ENCODE peak calls at places on chromosomes 4 and X, in seven cellular contexts. W, K, A, C, T, V and M are unnamed samples.

GRCh38 chr4:92172203-92172602 is 131.6 kb upstream of the GRID2 start:
- DNase-seq in C (no peak), K (no peak), A (no peak), V (no peak), T (no peak), W (no peak), M (no peak)

GRCh38 chrX:37871626-37872302 is 24.4 kb upstream of the DYNLT3 start:
- DNase-seq in A (no peak), C (no peak), W (no peak), T (peak), K (no peak), V (peak), M (no peak)

GRCh38 chrX:136710324-136710951 is 62.5 kb downstream of the CD40LG start:
- DNase-seq in C (no peak), A (no peak), V (peak), T (no peak), K (no peak), W (no peak), M (no peak)

GRCh38 chrX:94524867-94525266 is 850.9 kb downstream of the FAM133A start:
- DNase-seq in V (no peak), K (no peak), A (no peak), W (no peak), T (peak), C (no peak), M (no peak)

GRCh38 chr4:112897548-112897947 is 151.9 kb upstream of the ANK2 start:
- DNase-seq in K (no peak), V (peak), C (no peak), W (no peak), T (peak), A (no peak), M (no peak)

GRCh38 chrX:141415889-141416288 is 168.6 kb downstream of the SPANXA1 start:
- DNase-seq in C (no peak), T (no peak), V (no peak), W (no peak), A (no peak), K (no peak), M (no peak)

GRCh38 chr4:158871050-158871724 is 102.4 kb downstream of the FNIP2 start:
- DNase-seq in K (no peak), A (no peak), V (no peak), C (no peak), T (no peak), W (no peak), M (no peak)

GRCh38 chr4:12692815-12693214 is 791.3 kb downstream of the RAB28 start:
- DNase-seq in C (no peak), V (no peak), A (no peak), K (no peak), W (no peak), T (no peak), M (no peak)

GRCh38 chrX:146144090-146144489 is 326.5 kb downstream of the SLITRK2 start:
- DNase-seq in A (no peak), K (no peak), W (no peak), V (no peak), C (no peak), T (no peak), M (no peak)

GRCh38 chr4:102687982-102688433 is 72.8 kb downstream of the MANBA start:
- DNase-seq in C (no peak), K (no peak), A (no peak), W (no peak), T (no peak), V (no peak), M (no peak)

GRCh38 chr4:76195326-76195725 is 18.3 kb downstream of the SCARB2 start:
- DNase-seq in T (no peak), W (no peak), V (no peak), K (no peak), A (no peak), C (no peak), M (peak)

GRCh38 chrX:110600745-110601310 is 194.8 kb downstream of the CHRDL1 start:
- DNase-seq in V (no peak), A (no peak), C (no peak), K (no peak), T (no peak), W (no peak), M (no peak)

GRCh38 chrX:39973810-39974209 is 123.9 kb downstream of the BCOR start:
- DNase-seq in A (no peak), W (no peak), K (no peak), V (no peak), C (no peak), T (no peak), M (no peak)

GRCh38 chr4:38612996-38613395 is 51.0 kb upstream of the KLF3 start:
- DNase-seq in V (peak), W (no peak), C (no peak), T (no peak), A (no peak), K (no peak), M (peak)

GRCh38 chr4:5611656-5612187 is 96.6 kb downstream of the EVC2 start:
- DNase-seq in V (peak), K (no peak), W (no peak), A (no peak), T (peak), C (no peak), M (no peak)

GRCh38 chrX:18449271-18449670 is 23.9 kb downstream of the CDKL5 start:
- DNase-seq in A (no peak), V (no peak), T (no peak), C (no peak), W (no peak), K (no peak), M (no peak)

GRCh38 chrX:148135738-148136137 is 154.6 kb downstream of the FMR1NB start:
- DNase-seq in T (no peak), C (no peak), W (no peak), K (no peak), V (peak), A (no peak), M (no peak)

GRCh38 chrX:53265771-53266170 is 15.6 kb downstream of the IQSEC2 start:
- DNase-seq in A (no peak), W (no peak), T (no peak), K (no peak), C (no peak), V (no peak), M (no peak)

GRCh38 chrX:54444752-54445151 is 4.5 kb downstream of the TSR2 start:
- DNase-seq in C (no peak), A (no peak), V (no peak), K (no peak), T (no peak), W (no peak), M (no peak)

GRCh38 chrX:76148753-76149152 is 24.1 kb upstream of the PBDC1 start:
- DNase-seq in C (peak), V (peak), K (peak), T (peak), A (peak), W (peak), M (no peak)

GRCh38 chr4:74948279-74948678 is 15.4 kb downstream of the PARM1 start:
- DNase-seq in C (no peak), A (no peak), W (peak), T (no peak), K (no peak), V (no peak), M (no peak)

GRCh38 chr4:154349829-154350228 is 141.8 kb downstream of the DCHS2 start:
- DNase-seq in T (peak), W (no peak), V (no peak), A (no peak), C (no peak), K (no peak), M (no peak)

GRCh38 chr4:160136021-160136420 is 1033.1 kb downstream of the RAPGEF2 start:
- DNase-seq in K (no peak), V (no peak), W (no peak), T (no peak), A (no peak), C (no peak), M (no peak)

GRCh38 chr4:128483041-128483440 is 195.4 kb upstream of the PGRMC2 start:
- DNase-seq in T (no peak), K (no peak), C (no peak), W (no peak), A (no peak), V (no peak), M (no peak)

GRCh38 chr4:139599594-139600374 is 43.8 kb upstream of the SETD7 start:
- DNase-seq in A (no peak), W (no peak), K (no peak), T (no peak), C (no peak), V (peak), M (no peak)

GRCh38 chrX:19602866-19603620 is 87.7 kb upstream of the MAP3K15 start:
- DNase-seq in T (no peak), A (no peak), W (no peak), K (no peak), C (no peak), V (no peak), M (no peak)

GRCh38 chr4:186699298-186699697 is 24.4 kb downstream of the FAT1 start:
- DNase-seq in C (no peak), T (no peak), W (no peak), V (no peak), K (no peak), A (no peak), M (no peak)

GRCh38 chr4:83010111-83010521 is 507 bp downstream of the LIN54 start:
- DNase-seq in K (no peak), V (peak), W (no peak), A (no peak), C (no peak), T (peak), M (no peak)

GRCh38 chr4:2286904-2287593 is 25.1 kb upstream of the MXD4 start:
- DNase-seq in W (no peak), K (peak), V (no peak), A (peak), T (no peak), C (no peak), M (no peak)

GRCh38 chr4:53313510-53313909 is 52.4 kb downstream of the SCFD2 start:
- DNase-seq in T (peak), A (no peak), W (no peak), V (no peak), C (no peak), K (no peak), M (no peak)

GRCh38 chr4:179196511-179196910 is 1754.3 kb upstream of the AGA start:
- DNase-seq in V (no peak), C (no peak), A (no peak), K (no peak), T (peak), W (no peak), M (no peak)

GRCh38 chrX:119605739-119606507 is at the start of gene NKRF:
- DNase-seq in C (peak), A (peak), K (peak), T (peak), W (peak), V (peak), M (peak)

GRCh38 chr4:87041142-87041541 is 106.3 kb downstream of the AFF1 start:
- DNase-seq in A (no peak), K (peak), T (no peak), W (no peak), V (no peak), C (no peak), M (peak)

GRCh38 chrX:103101280-103102042 is 8.5 kb upstream of the NXF3 start:
- DNase-seq in V (peak), A (no peak), K (no peak), T (peak), C (no peak), W (no peak), M (no peak)

GRCh38 chr4:38145741-38146140 is 185.5 kb downstream of the PTTG2 start:
- DNase-seq in V (no peak), T (no peak), W (no peak), K (no peak), A (no peak), C (no peak), M (no peak)

GRCh38 chr4:121217385-121217784 is 53.3 kb upstream of the TNIP3 start:
- DNase-seq in K (no peak), C (no peak), W (no peak), A (no peak), T (no peak), V (no peak), M (no peak)

GRCh38 chr4:2576290-2576689 is 39.8 kb downstream of the FAM193A start:
- DNase-seq in T (no peak), K (no peak), W (no peak), V (no peak), A (no peak), C (no peak), M (no peak)

GRCh38 chr4:92600638-92601037 is 296.9 kb downstream of the GRID2 start:
- DNase-seq in W (no peak), V (no peak), K (no peak), T (peak), C (no peak), A (no peak), M (no peak)

GRCh38 chrX:47148946-47149345 is 3.9 kb downstream of the RBM10 start:
- DNase-seq in T (no peak), V (peak), A (no peak), C (no peak), W (no peak), K (no peak), M (no peak)
- H3K4me3 ChIP-seq in T (no peak), V (no peak), A (no peak), C (no peak), W (no peak), K (no peak), M (no peak)

GRCh38 chr4:4502694-4503311 is 39.0 kb downstream of the STX18 start:
- DNase-seq in C (no peak), A (no peak), W (no peak), V (peak), T (no peak), K (no peak), M (no peak)
- TF ChIP-seq POLR2AphosphoS5 in C (no peak), A (no peak), W (no peak), V (no peak), T (no peak), K (no peak), M (no peak)

DNA sequence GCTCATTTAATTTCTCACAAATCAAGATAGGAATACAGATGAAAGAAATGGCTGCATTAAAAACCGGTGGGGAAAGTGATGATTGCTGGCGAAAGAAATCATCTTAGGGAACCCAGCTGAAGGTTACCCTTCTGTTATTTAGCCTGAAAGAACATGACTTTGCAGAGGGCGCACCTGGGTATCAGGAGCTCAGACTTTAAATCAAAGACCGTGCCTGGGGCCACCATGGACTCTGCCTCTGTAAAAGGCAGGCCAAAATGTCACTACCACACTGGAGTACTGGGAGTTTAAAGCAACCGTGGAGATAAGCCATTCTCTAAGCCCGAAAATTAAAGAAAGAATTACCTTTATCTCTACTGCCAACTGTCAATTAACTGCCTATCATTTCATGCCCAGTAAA is 24.3 kb downstream of the GPC3 start:
- DNase-seq in W (no peak), K (no peak), T (no peak), V (no peak), A (no peak), C (no peak), M (no peak)
- H3K4me3 ChIP-seq in W (no peak), K (no peak), T (no peak), V (no peak), A (no peak), C (no peak), M (no peak)

DNA sequence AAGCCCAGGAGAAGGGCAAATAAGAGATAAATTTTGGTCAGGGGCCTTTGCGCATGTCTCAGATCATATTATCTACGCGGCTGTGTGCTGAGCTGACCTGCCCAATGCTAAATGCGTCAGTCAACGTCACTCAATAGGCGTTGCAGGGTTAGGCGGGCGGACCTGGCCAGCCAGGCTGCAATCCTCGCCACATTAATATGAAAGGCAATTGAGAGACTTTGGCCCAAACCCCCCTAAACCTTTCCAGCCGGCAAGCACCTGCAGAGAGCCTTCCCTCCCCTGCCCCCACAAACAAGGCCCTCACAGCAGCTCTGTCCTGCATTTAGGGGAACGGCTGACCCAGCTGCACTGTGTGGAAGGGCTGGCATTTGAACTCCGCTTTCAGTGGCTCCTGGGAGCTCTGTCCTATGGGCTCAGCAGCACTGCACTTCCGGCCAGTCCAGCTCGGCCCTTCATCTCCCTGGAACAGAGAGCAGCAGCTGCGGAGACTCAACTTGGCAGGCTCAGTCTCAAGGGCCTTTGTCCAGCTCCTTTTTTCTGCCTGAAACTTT is 133.5 kb downstream of the AFAP1 start:
- DNase-seq in V (peak), C (peak), K (peak), W (peak), A (no peak), T (peak), M (no peak)
- TF ChIP-seq POLR2AphosphoS5 in V (peak), C (peak), K (peak), W (peak), A (no peak), T (no peak), M (peak)

DNA sequence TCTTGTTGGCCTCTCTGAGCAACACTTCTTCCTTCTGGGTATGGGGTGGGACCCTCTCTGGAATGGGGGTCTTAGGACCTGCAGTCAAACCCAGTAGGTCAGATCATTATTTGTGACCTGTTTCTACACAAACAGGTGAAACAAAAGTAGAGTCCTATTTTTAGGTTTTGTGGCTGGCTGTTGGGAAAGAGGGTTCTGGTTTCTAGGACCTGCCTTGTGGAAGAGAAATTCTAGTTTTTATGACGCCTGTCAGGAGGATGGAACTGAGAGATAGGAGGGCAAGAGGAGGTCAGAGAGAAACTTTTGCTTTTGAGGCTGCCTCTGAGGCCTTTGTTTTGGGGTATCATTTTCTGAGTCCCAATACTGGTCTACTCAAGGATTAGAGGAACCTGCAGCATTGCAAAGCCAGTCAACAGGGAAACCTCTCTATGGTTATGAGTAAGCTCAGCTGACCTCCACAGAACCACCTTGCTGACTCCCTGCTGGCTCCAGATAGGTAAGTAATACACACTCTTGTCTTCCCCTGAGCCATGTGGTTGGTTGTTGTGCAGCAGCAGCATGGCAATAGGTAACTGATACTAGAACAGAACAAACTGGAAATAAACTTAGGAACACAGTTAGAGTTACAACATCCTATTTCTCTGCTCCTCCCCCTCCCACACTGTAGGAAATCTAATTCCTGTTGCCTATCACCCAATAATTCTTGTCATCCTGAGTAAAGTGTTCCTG is 114.7 kb upstream of the VCX3B start:
- DNase-seq in T (no peak), V (no peak), A (no peak), W (no peak), C (no peak), K (no peak), M (no peak)
- H3K4me3 ChIP-seq in T (no peak), V (no peak), A (no peak), W (no peak), C (no peak), K (no peak), M (no peak)

GRCh38 chr4:185592438-185592837 is 57.1 kb upstream of the PDLIM3 start:
- DNase-seq in K (no peak), V (no peak), T (no peak), W (no peak), C (no peak), A (no peak), M (no peak)

GRCh38 chr4:185591679-185592141 is 56.4 kb upstream of the PDLIM3 start:
- DNase-seq in C (no peak), W (no peak), K (no peak), V (no peak), A (no peak), T (no peak), M (no peak)

GRCh38 chr4:185589067-185589844 is 53.9 kb upstream of the PDLIM3 start:
- DNase-seq in V (peak), K (no peak), A (no peak), W (no peak), C (no peak), T (no peak), M (no peak)

GRCh38 chr4:185592845-185593488 is 57.7 kb upstream of the PDLIM3 start:
- DNase-seq in A (no peak), W (no peak), K (no peak), T (peak), C (no peak), V (no peak), M (no peak)

GRCh38 chr4:185590982-185591381 is 55.7 kb upstream of the PDLIM3 start:
- DNase-seq in T (no peak), V (no peak), C (no peak), K (no peak), A (no peak), W (no peak), M (no peak)
- TF ChIP-seq POLR2AphosphoS5 in T (no peak), V (no peak), C (no peak), K (no peak), A (no peak), W (no peak), M (no peak)